ENCODE peak calls at places on chromosomes 3 and 15, in eight cellular contexts. One of them, this sample, is unnamed.

GRCh38 chr3:143826296-143826695 is 22.0 kb downstream of the SLC9A9 start:
- DNase-seq in Calu3: no peak
- DNase-seq in sciatic nerve: no peak
- DNase-seq in stimulated activated CD8-positive, alpha-beta memory T cell treated with anti-CD3 and anti-CD28 coated beads, Interleukin-15, amount 100 ng/mL, for 24 hours: no peak
- DNase-seq in GF-D8: no peak
- DNase-seq in ELR: no peak
- DNase-seq in body of pancreas: no peak
- DNase-seq in stimulated activated CD4-positive, alpha-beta T cell treated with anti-CD3 and anti-CD28 coated beads, Interleukin-12 subunit alpha, Interleukin-12 subunit beta, amount 100 ng/mL, for 4 hours: no peak
- DNase-seq in this sample: no peak

GRCh38 chr3:71545330-71545729 is 38.2 kb downstream of the FOXP1 start:
- DNase-seq in Calu3: no peak
- DNase-seq in sciatic nerve: no peak
- DNase-seq in stimulated activated CD8-positive, alpha-beta memory T cell treated with anti-CD3 and anti-CD28 coated beads, Interleukin-15, amount 100 ng/mL, for 24 hours: no peak
- DNase-seq in GF-D8: no peak
- DNase-seq in ELR: no peak
- DNase-seq in body of pancreas: no peak
- DNase-seq in stimulated activated CD4-positive, alpha-beta T cell treated with anti-CD3 and anti-CD28 coated beads, Interleukin-12 subunit alpha, Interleukin-12 subunit beta, amount 100 ng/mL, for 4 hours: no peak
- DNase-seq in this sample: no peak

GRCh38 chr15:50228866-50229265 is 36.7 kb downstream of the HDC start:
- DNase-seq in Calu3: no peak
- DNase-seq in sciatic nerve: no peak
- DNase-seq in stimulated activated CD8-positive, alpha-beta memory T cell treated with anti-CD3 and anti-CD28 coated beads, Interleukin-15, amount 100 ng/mL, for 24 hours: no peak
- DNase-seq in GF-D8: no peak
- DNase-seq in ELR: no peak
- DNase-seq in body of pancreas: no peak
- DNase-seq in stimulated activated CD4-positive, alpha-beta T cell treated with anti-CD3 and anti-CD28 coated beads, Interleukin-12 subunit alpha, Interleukin-12 subunit beta, amount 100 ng/mL, for 4 hours: no peak
- DNase-seq in this sample: no peak

GRCh38 chr3:94132777-94133176 is 69.9 kb downstream of the NSUN3 start:
- DNase-seq in Calu3: no peak
- DNase-seq in sciatic nerve: no peak
- DNase-seq in stimulated activated CD8-positive, alpha-beta memory T cell treated with anti-CD3 and anti-CD28 coated beads, Interleukin-15, amount 100 ng/mL, for 24 hours: no peak
- DNase-seq in GF-D8: no peak
- DNase-seq in ELR: no peak
- DNase-seq in body of pancreas: no peak
- DNase-seq in stimulated activated CD4-positive, alpha-beta T cell treated with anti-CD3 and anti-CD28 coated beads, Interleukin-12 subunit alpha, Interleukin-12 subunit beta, amount 100 ng/mL, for 4 hours: no peak
- DNase-seq in this sample: no peak

GRCh38 chr3:29247088-29247745 is 33.7 kb upstream of the RBMS3 start:
- DNase-seq in Calu3: no peak
- DNase-seq in sciatic nerve: no peak
- DNase-seq in stimulated activated CD8-positive, alpha-beta memory T cell treated with anti-CD3 and anti-CD28 coated beads, Interleukin-15, amount 100 ng/mL, for 24 hours: no peak
- DNase-seq in GF-D8: no peak
- DNase-seq in ELR: peak; percentile 3
- DNase-seq in body of pancreas: no peak
- DNase-seq in stimulated activated CD4-positive, alpha-beta T cell treated with anti-CD3 and anti-CD28 coated beads, Interleukin-12 subunit alpha, Interleukin-12 subunit beta, amount 100 ng/mL, for 4 hours: no peak
- DNase-seq in this sample: no peak

GRCh38 chr3:81958967-81959625 is 197.7 kb upstream of the GBE1 start:
- DNase-seq in Calu3: no peak
- DNase-seq in sciatic nerve: no peak
- DNase-seq in stimulated activated CD8-positive, alpha-beta memory T cell treated with anti-CD3 and anti-CD28 coated beads, Interleukin-15, amount 100 ng/mL, for 24 hours: no peak
- DNase-seq in GF-D8: no peak
- DNase-seq in ELR: no peak
- DNase-seq in body of pancreas: no peak
- DNase-seq in stimulated activated CD4-positive, alpha-beta T cell treated with anti-CD3 and anti-CD28 coated beads, Interleukin-12 subunit alpha, Interleukin-12 subunit beta, amount 100 ng/mL, for 4 hours: no peak
- DNase-seq in this sample: no peak

GRCh38 chr3:76078101-76078500 is 292.8 kb upstream of the ZNF717 start:
- DNase-seq in Calu3: no peak
- DNase-seq in sciatic nerve: no peak
- DNase-seq in stimulated activated CD8-positive, alpha-beta memory T cell treated with anti-CD3 and anti-CD28 coated beads, Interleukin-15, amount 100 ng/mL, for 24 hours: no peak
- DNase-seq in GF-D8: no peak
- DNase-seq in ELR: no peak
- DNase-seq in body of pancreas: no peak
- DNase-seq in stimulated activated CD4-positive, alpha-beta T cell treated with anti-CD3 and anti-CD28 coated beads, Interleukin-12 subunit alpha, Interleukin-12 subunit beta, amount 100 ng/mL, for 4 hours: no peak
- DNase-seq in this sample: no peak

GRCh38 chr3:128274837-128275236 is 121.6 kb downstream of the EEFSEC start:
- DNase-seq in Calu3: peak; percentile 30
- DNase-seq in sciatic nerve: no peak
- DNase-seq in stimulated activated CD8-positive, alpha-beta memory T cell treated with anti-CD3 and anti-CD28 coated beads, Interleukin-15, amount 100 ng/mL, for 24 hours: no peak
- DNase-seq in GF-D8: no peak
- DNase-seq in ELR: peak; percentile 97
- DNase-seq in body of pancreas: no peak
- DNase-seq in stimulated activated CD4-positive, alpha-beta T cell treated with anti-CD3 and anti-CD28 coated beads, Interleukin-12 subunit alpha, Interleukin-12 subunit beta, amount 100 ng/mL, for 4 hours: no peak
- DNase-seq in this sample: peak; percentile 94

GRCh38 chr3:69999191-70000027 is at the start of gene SAMMSON:
- DNase-seq in Calu3: no peak
- DNase-seq in sciatic nerve: peak; percentile 61
- DNase-seq in stimulated activated CD8-positive, alpha-beta memory T cell treated with anti-CD3 and anti-CD28 coated beads, Interleukin-15, amount 100 ng/mL, for 24 hours: no peak
- DNase-seq in GF-D8: no peak
- DNase-seq in ELR: peak; percentile 37
- DNase-seq in body of pancreas: peak; percentile 13
- DNase-seq in stimulated activated CD4-positive, alpha-beta T cell treated with anti-CD3 and anti-CD28 coated beads, Interleukin-12 subunit alpha, Interleukin-12 subunit beta, amount 100 ng/mL, for 4 hours: no peak
- DNase-seq in this sample: no peak

GRCh38 chr15:67080900-67081431 is 15.6 kb downstream of the SMAD3 start:
- DNase-seq in Calu3: no peak
- DNase-seq in sciatic nerve: no peak
- DNase-seq in stimulated activated CD8-positive, alpha-beta memory T cell treated with anti-CD3 and anti-CD28 coated beads, Interleukin-15, amount 100 ng/mL, for 24 hours: no peak
- DNase-seq in GF-D8: peak; percentile 70
- DNase-seq in ELR: peak; percentile 87
- DNase-seq in body of pancreas: no peak
- DNase-seq in stimulated activated CD4-positive, alpha-beta T cell treated with anti-CD3 and anti-CD28 coated beads, Interleukin-12 subunit alpha, Interleukin-12 subunit beta, amount 100 ng/mL, for 4 hours: peak; percentile 46
- DNase-seq in this sample: no peak

GRCh38 chr15:67025719-67026118 is 39.7 kb upstream of the SMAD3 start:
- DNase-seq in Calu3: peak; percentile 40
- DNase-seq in sciatic nerve: no peak
- DNase-seq in stimulated activated CD8-positive, alpha-beta memory T cell treated with anti-CD3 and anti-CD28 coated beads, Interleukin-15, amount 100 ng/mL, for 24 hours: no peak
- DNase-seq in GF-D8: peak; percentile 58
- DNase-seq in ELR: peak; percentile 70
- DNase-seq in body of pancreas: peak; percentile 67
- DNase-seq in stimulated activated CD4-positive, alpha-beta T cell treated with anti-CD3 and anti-CD28 coated beads, Interleukin-12 subunit alpha, Interleukin-12 subunit beta, amount 100 ng/mL, for 4 hours: no peak
- DNase-seq in this sample: no peak

GRCh38 chr3:174986685-174987084 is 127.6 kb downstream of the NAALADL2 start:
- DNase-seq in Calu3: no peak
- DNase-seq in sciatic nerve: no peak
- DNase-seq in stimulated activated CD8-positive, alpha-beta memory T cell treated with anti-CD3 and anti-CD28 coated beads, Interleukin-15, amount 100 ng/mL, for 24 hours: no peak
- DNase-seq in GF-D8: no peak
- DNase-seq in ELR: peak; percentile 21
- DNase-seq in body of pancreas: no peak
- DNase-seq in stimulated activated CD4-positive, alpha-beta T cell treated with anti-CD3 and anti-CD28 coated beads, Interleukin-12 subunit alpha, Interleukin-12 subunit beta, amount 100 ng/mL, for 4 hours: no peak
- DNase-seq in this sample: no peak